ENCODE peak calls at places on chromosomes 6 and 20, in six cellular contexts. I is H9, X is mesenchymal stem cell, L is IMR-90, S is H1, M is trophoblast cell. R is an unnamed sample.

GRCh38 chr20:57435498-57436222 is 44.5 kb downstream of the RBM38 start:
- DNase-seq in S (no peak), L (no peak), I (peak; percentile 62), X (no peak), M (peak; percentile 45), R (no peak)

GRCh38 chr6:89970609-89971337 is 76.5 kb downstream of the GJA10 start:
- DNase-seq in M (peak; percentile 85), I (no peak), L (peak; percentile 74), S (no peak), X (peak; percentile 67), R (peak; percentile 48)

GRCh38 chr6:47852727-47853126 is 70.9 kb downstream of the OPN5 start:
- DNase-seq in X (no peak), L (no peak), S (no peak), M (no peak), I (no peak), R (no peak)

GRCh38 chr6:53310751-53311585 is 37.8 kb downstream of the ELOVL5 start:
- DNase-seq in S (no peak), I (no peak), M (no peak), X (no peak), L (no peak), R (no peak)

GRCh38 chr20:50280851-50281655 is 90.4 kb downstream of the CEBPB start:
- DNase-seq in S (no peak), I (no peak), L (no peak), X (no peak), M (no peak), R (no peak)

GRCh38 chr6:79574636-79575035 is 37.4 kb upstream of the LCA5 start:
- DNase-seq in M (peak; percentile 1), X (peak; percentile 73), S (no peak), I (peak; percentile 39), L (peak; percentile 78), R (no peak)

GRCh38 chr20:63568986-63569949 is 4.8 kb downstream of the HELZ2 start:
- DNase-seq in I (no peak), L (no peak), M (no peak), S (no peak), X (no peak), R (no peak)

GRCh38 chr20:2178328-2179232 is 77.0 kb downstream of the STK35 start:
- DNase-seq in S (no peak), I (no peak), M (no peak), X (no peak), L (peak; percentile 6), R (no peak)

GRCh38 chr6:168888786-168889345 is 364.8 kb downstream of the THBS2 start:
- DNase-seq in S (no peak), M (no peak), X (no peak), I (no peak), L (no peak), R (no peak)

GRCh38 chr6:106444777-106445507 is 84.4 kb downstream of the CRYBG1 start:
- DNase-seq in I (peak; percentile 30), X (peak; percentile 73), S (no peak), M (no peak), L (peak; percentile 69), R (peak; percentile 47)

GRCh38 chr6:162239330-162239729 is 488.2 kb downstream of the PRKN start:
- DNase-seq in X (no peak), M (no peak), I (no peak), S (no peak), L (no peak), R (no peak)

GRCh38 chr6:107550241-107550840 is 60.4 kb downstream of the SOBP start:
- DNase-seq in I (no peak), L (no peak), X (no peak), S (no peak), M (no peak), R (no peak)

GRCh38 chr6:85129881-85130280 is 320.0 kb upstream of the NT5E start:
- DNase-seq in X (no peak), M (no peak), I (no peak), L (peak; percentile 3), S (no peak), R (no peak)

GRCh38 chr6:82237013-82237412 is 10.5 kb downstream of the IBTK start:
- DNase-seq in X (no peak), S (no peak), I (no peak), L (no peak), M (no peak), R (no peak)

GRCh38 chr20:49386848-49387605 is 95.4 kb downstream of the KCNB1 start:
- DNase-seq in M (no peak), L (no peak), X (no peak), I (no peak), S (no peak), R (no peak)

GRCh38 chr6:158231551-158232444 is 63.6 kb downstream of the GTF2H5 start:
- DNase-seq in S (no peak), X (peak; percentile 75), L (peak; percentile 58), I (peak; percentile 69), M (peak; percentile 58), R (peak; percentile 68)

GRCh38 chr6:148657053-148657452 is 89.8 kb upstream of the UST start:
- DNase-seq in I (no peak), X (peak; percentile 92), M (peak; percentile 7), L (peak; percentile 84), S (no peak), R (no peak)

GRCh38 chr6:129860901-129861665 is at the start of gene TMEM244:
- DNase-seq in M (no peak), X (no peak), L (peak; percentile 70), I (no peak), S (no peak), R (no peak)
- H3K27ac ChIP-seq in M (no peak within 1 kb of the TSS), X (peak within 1 kb of the TSS; percentile 80), L (peak within 1 kb of the TSS; percentile 7), I (no peak within 1 kb of the TSS), S (no peak within 1 kb of the TSS), R (no peak within 1 kb of the TSS)

DNA sequence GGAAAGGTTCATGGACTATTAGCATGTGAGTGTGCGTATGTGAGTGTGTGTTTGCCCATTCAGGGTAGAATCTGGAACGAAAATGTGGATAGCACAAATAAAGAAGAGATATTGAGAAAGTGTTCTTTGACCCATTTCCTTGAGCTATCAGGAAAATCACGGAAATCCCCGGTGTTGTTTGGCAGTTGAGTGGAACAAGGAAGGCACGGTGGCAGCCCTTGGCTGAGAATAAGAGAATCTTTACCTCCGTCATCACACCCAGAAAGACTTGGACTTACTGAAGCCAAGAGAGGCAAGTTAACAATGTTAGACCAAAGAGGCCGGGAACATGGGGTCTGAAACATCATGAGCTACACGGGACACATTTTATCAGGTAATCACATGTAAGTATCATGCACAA is 588.9 kb upstream of the BTBD3 start:
- DNase-seq in M (no peak), X (no peak), L (no peak), S (no peak), I (no peak), R (no peak)
- H3K18ac ChIP-seq in M (no peak overlapping the region), X (no peak overlapping the region), L (no peak overlapping the region), S (no peak overlapping the region), I (no peak overlapping the region), R (no peak overlapping the region)

GRCh38 chr6:55773620-55774019 is 101.8 kb downstream of the BMP5 start:
- DNase-seq in M (no peak), L (no peak), S (no peak), I (no peak), X (no peak), R (no peak)

GRCh38 chr6:55776131-55776530 is 99.3 kb downstream of the BMP5 start:
- DNase-seq in L (no peak), I (no peak), X (no peak), M (no peak), S (no peak), R (no peak)

GRCh38 chr6:55777461-55777860 is 97.9 kb downstream of the BMP5 start:
- DNase-seq in X (no peak), L (peak; percentile 8), I (no peak), M (no peak), S (no peak), R (no peak)

GRCh38 chr6:55774542-55775318 is 100.7 kb downstream of the BMP5 start:
- DNase-seq in M (no peak), X (no peak), I (no peak), L (no peak), S (no peak), R (no peak)

DNA sequence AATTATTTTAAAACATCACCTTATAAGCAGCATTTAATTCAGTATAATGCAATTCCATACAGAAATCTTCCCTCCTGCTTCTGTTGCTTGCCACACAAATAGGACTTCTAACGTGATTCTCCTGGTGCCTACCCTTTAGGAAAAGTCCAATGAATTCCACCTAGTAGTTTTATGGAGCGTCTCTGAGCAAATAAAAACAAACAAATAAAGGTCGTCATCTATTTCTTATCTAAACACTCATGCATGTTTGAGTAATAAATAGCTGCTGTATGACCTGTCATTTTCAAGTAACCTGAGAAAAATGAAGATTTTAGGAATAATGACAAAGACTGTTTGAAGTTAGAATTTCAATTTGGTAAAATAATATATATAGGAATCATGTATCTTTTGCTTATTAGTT is 102.7 kb downstream of the BMP5 start:
- DNase-seq in X (no peak), M (no peak), I (no peak), S (no peak), L (no peak), R (no peak)
- H3K9me3 ChIP-seq in X (no peaks in the 10 kb centered on the region), M (no peaks in the 10 kb centered on the region), I (no peaks in the 10 kb centered on the region), S (no peaks in the 10 kb centered on the region), L (no peaks in the 10 kb centered on the region), R (no peaks in the 10 kb centered on the region)

GRCh38 chr6:159315562-159315961 is 146.4 kb downstream of the FNDC1 start:
- DNase-seq in M (no peak), X (no peak), L (no peak), S (no peak), I (no peak), R (no peak)
- H3K27ac ChIP-seq in M (no peak overlapping the region), X (no peak overlapping the region), L (no peak overlapping the region), S (no peak overlapping the region), I (no peak overlapping the region), R (no peak overlapping the region)

GRCh38 chr20:20772492-20773047 is 60.1 kb upstream of the RALGAPA2 start:
- DNase-seq in L (no peak), M (no peak), X (no peak), S (no peak), I (no peak), R (no peak)
- H3K18ac ChIP-seq in L (no peak overlapping the region), M (no peak overlapping the region), X (no peak overlapping the region), S (no peak overlapping the region), I (no peak overlapping the region), R (no peak overlapping the region)

GRCh38 chr6:4575724-4576123 is 200.5 kb upstream of the CDYL start:
- DNase-seq in I (no peak), L (peak; percentile 24), M (no peak), X (peak; percentile 54), S (no peak), R (no peak)
- H3K9me3 ChIP-seq in I (no peaks in the 10 kb centered on the region), L (no peaks in the 10 kb centered on the region), M (no peaks in the 10 kb centered on the region), X (peaks cover 13% of the 10 kb centered on the region), S (no peaks in the 10 kb centered on the region), R (peaks cover 1% of the 10 kb centered on the region)

GRCh38 chr20:51569815-51570741 is 27.6 kb upstream of the NFATC2 start:
- DNase-seq in L (no peak), I (no peak), X (peak; percentile 41), M (no peak), S (no peak), R (no peak)

GRCh38 chr20:51567622-51568021 is 25.1 kb upstream of the NFATC2 start:
- DNase-seq in X (no peak), I (no peak), L (no peak), S (no peak), M (no peak), R (no peak)

GRCh38 chr20:51573576-51574243 is 31.2 kb upstream of the NFATC2 start:
- DNase-seq in I (no peak), L (no peak), X (no peak), S (no peak), M (no peak), R (no peak)

GRCh38 chr20:51571470-51571794 is 28.9 kb upstream of the NFATC2 start:
- DNase-seq in M (no peak), X (no peak), L (no peak), I (no peak), S (no peak), R (no peak)

GRCh38 chr20:51570755-51571469 is 28.4 kb upstream of the NFATC2 start:
- DNase-seq in M (no peak), X (no peak), S (no peak), I (no peak), L (peak; percentile 17), R (no peak)
- H3K27ac ChIP-seq in M (no peak overlapping the region), X (no peak overlapping the region), S (no peak overlapping the region), I (no peak overlapping the region), L (no peak overlapping the region), R (no peak overlapping the region)